ENCODE peak calls at places on chromosome 13, in five cellular contexts. Q is NCI-H2107; S is stimulated activated CD4-positive, alpha-beta T cell treated with anti-CD3 and anti-CD28 coated beads, Interleukin-1b, Interleukin-23, amount 100 ng/mL, for 1 hour; C is GM06990; B is EH. G is an unnamed sample.

GRCh38 chr13:27991881-27992280 is 3.4 kb upstream of the URAD start:
- DNase-seq in B (no peak), S (no peak), Q (no peak), C (no peak), G (no peak)

GRCh38 chr13:112733661-112734379 is 44.0 kb downstream of the ATP11A start:
- DNase-seq in S (no peak), B (peak), C (no peak), Q (no peak), G (no peak)

GRCh38 chr13:53854321-53854720 is 825.7 kb downstream of the OLFM4 start:
- DNase-seq in B (no peak), C (no peak), S (no peak), Q (no peak), G (no peak)

GRCh38 chr13:21326155-21327030 is 132.7 kb downstream of the ZDHHC20 start:
- DNase-seq in B (peak), S (no peak), Q (no peak), C (no peak), G (no peak)

GRCh38 chr13:33351324-33351723 is 65.8 kb upstream of the STARD13 start:
- DNase-seq in B (peak), S (no peak), C (no peak), Q (no peak), G (peak)

GRCh38 chr13:26423634-26424033 is 133.8 kb upstream of the WASF3 start:
- DNase-seq in S (no peak), Q (no peak), B (peak), C (no peak), G (no peak)

GRCh38 chr13:94999871-95000270 is 287.5 kb upstream of the SOX21 start:
- DNase-seq in C (no peak), S (no peak), Q (no peak), B (no peak), G (no peak)

GRCh38 chr13:33711441-33711840 is 106.5 kb upstream of the RFC3 start:
- DNase-seq in Q (no peak), C (no peak), B (no peak), S (no peak), G (no peak)

GRCh38 chr13:26266311-26266710 is 12.4 kb downstream of the CDK8 start:
- DNase-seq in C (no peak), B (no peak), S (no peak), Q (no peak), G (no peak)

GRCh38 chr13:98111168-98112098 is 31.5 kb upstream of the FARP1 start:
- DNase-seq in B (no peak), S (no peak), C (no peak), Q (no peak), G (no peak)

GRCh38 chr13:62320129-62320724 is 904.6 kb upstream of the PCDH20 start:
- DNase-seq in C (peak), S (no peak), B (no peak), Q (peak), G (peak)

GRCh38 chr13:26112843-26113242 is 61.0 kb upstream of the SHISA2 start:
- DNase-seq in C (no peak), S (no peak), B (no peak), Q (no peak), G (no peak)

GRCh38 chr13:50400035-50400726 is 384.9 kb downstream of the KCNRG start:
- DNase-seq in C (no peak), B (peak), Q (no peak), S (no peak), G (no peak)

GRCh38 chr13:113963376-113963775 is 10.5 kb downstream of the C13orf46 start:
- DNase-seq in S (no peak), Q (no peak), B (no peak), C (no peak), G (no peak)

GRCh38 chr13:49098198-49098597 is 121.9 kb upstream of the MLNR start:
- DNase-seq in Q (no peak), B (peak), C (no peak), S (no peak), G (no peak)

GRCh38 chr13:80050252-80050651 is 290.7 kb downstream of the SPRY2 start:
- DNase-seq in Q (no peak), B (peak), C (no peak), S (no peak), G (no peak)

GRCh38 chr13:44818428-44818827 is 170.8 kb downstream of the NUFIP1 start:
- DNase-seq in S (no peak), C (no peak), Q (no peak), B (peak), G (no peak)

GRCh38 chr13:59863621-59864020 is 300.1 kb downstream of the DIAPH3 start:
- DNase-seq in B (no peak), Q (no peak), C (no peak), S (no peak), G (no peak)

GRCh38 chr13:101384929-101385328 is 31.4 kb downstream of the NALCN start:
- DNase-seq in B (no peak), S (no peak), Q (no peak), C (no peak), G (no peak)

GRCh38 chr13:46721054-46721453 is 75.9 kb downstream of the ESD start:
- DNase-seq in C (no peak), Q (no peak), B (peak), S (peak), G (peak)

GRCh38 chr13:44969858-44970484 is 19.3 kb downstream of the NUFIP1 start:
- DNase-seq in S (no peak), Q (no peak), C (no peak), B (peak), G (no peak)

GRCh38 chr13:35848316-35848715 is 282.9 kb downstream of the DCLK1 start:
- DNase-seq in S (no peak), B (no peak), C (no peak), Q (no peak), G (no peak)

GRCh38 chr13:99386911-99387788 is 80.0 kb upstream of the GPR183 start:
- DNase-seq in S (peak), Q (no peak), B (peak), C (peak), G (peak)

GRCh38 chr13:95797016-95797415 is 120.1 kb downstream of the DNAJC3 start:
- DNase-seq in B (no peak), Q (no peak), S (no peak), C (no peak), G (no peak)

GRCh38 chr13:59236979-59237378 is 926.7 kb downstream of the DIAPH3 start:
- DNase-seq in B (no peak), Q (no peak), S (no peak), C (no peak), G (no peak)

GRCh38 chr13:44726214-44726613 is 150.1 kb upstream of the TSC22D1 start:
- DNase-seq in C (no peak), B (peak), Q (no peak), S (no peak), G (no peak)

GRCh38 chr13:72960541-72960940 is 98.3 kb upstream of the KLF5 start:
- DNase-seq in C (no peak), S (no peak), Q (no peak), B (no peak), G (no peak)

GRCh38 chr13:81659984-81660383 is 1319.1 kb upstream of the SPRY2 start:
- DNase-seq in Q (no peak), B (no peak), C (no peak), S (no peak), G (no peak)

GRCh38 chr13:50594276-50594970 is 249.1 kb downstream of the DLEU7 start:
- DNase-seq in C (peak), Q (peak), S (no peak), B (no peak), G (peak)

GRCh38 chr13:108269601-108270328 is at the start of gene TNFSF13B:
- DNase-seq in Q (no peak), B (peak), S (peak), C (peak), G (peak)